ENCODE peak calls at places on chromosome 2, in five cellular contexts. J is K562, Q is GM12878, H is HepG2, P is H1. O is an unnamed sample.

GRCh38 chr2:182784777-182785176 is 68.7 kb downstream of the DNAJC10 start:
- DNase-seq in H (peak; percentile 52), P (no peak), Q (no peak), J (peak; percentile 19), O (peak; percentile 28)

GRCh38 chr2:127225186-127225960 is 5.3 kb upstream of the CYP27C1 start:
- DNase-seq in H (no peak), J (no peak), Q (no peak), P (no peak), O (no peak)

GRCh38 chr2:26724004-26724750 is 31.7 kb downstream of the KCNK3 start:
- DNase-seq in J (peak; percentile 84), Q (no peak), H (peak; percentile 36), P (no peak), O (peak; percentile 93)

GRCh38 chr2:109721626-109722025 is 72.5 kb upstream of the RGPD5 start:
- DNase-seq in P (no peak), Q (no peak), J (no peak), H (no peak), O (no peak)

GRCh38 chr2:33038230-33038629 is 91.5 kb downstream of the LTBP1 start:
- DNase-seq in Q (no peak), P (no peak), H (no peak), J (no peak), O (no peak)

GRCh38 chr2:171158790-171159325 is 1.8 kb downstream of the TLK1 start:
- DNase-seq in Q (no peak), H (no peak), J (peak; percentile 34), P (no peak), O (no peak)

GRCh38 chr2:40716879-40717278 is 265.0 kb upstream of the SLC8A1 start:
- DNase-seq in H (no peak), P (no peak), J (no peak), Q (no peak), O (no peak)

GRCh38 chr2:6310910-6311215 is 554.8 kb downstream of the CMPK2 start:
- DNase-seq in Q (no peak), P (no peak), J (no peak), H (no peak), O (no peak)

GRCh38 chr2:230691005-230691647 is 21.5 kb upstream of the CAB39 start:
- DNase-seq in P (peak; percentile 27), Q (no peak), J (no peak), H (peak; percentile 65), O (peak; percentile 71)

GRCh38 chr2:188765522-188765921 is 208.7 kb upstream of the COL3A1 start:
- DNase-seq in P (no peak), J (peak; percentile 2), Q (no peak), H (peak; percentile 15), O (peak; percentile 41)

GRCh38 chr2:43898134-43898957 is 59.6 kb downstream of the ABCG8 start:
- DNase-seq in H (peak; percentile 22), P (no peak), J (no peak), Q (no peak), O (no peak)

GRCh38 chr2:198471291-198471690 is 666.9 kb downstream of the PLCL1 start:
- DNase-seq in Q (no peak), J (no peak), P (no peak), H (no peak), O (no peak)

GRCh38 chr2:72442270-72442669 is 294.6 kb upstream of the CYP26B1 start:
- DNase-seq in H (no peak), J (no peak), Q (no peak), P (no peak), O (no peak)

GRCh38 chr2:120691410-120691809 is 44.3 kb upstream of the GLI2 start:
- DNase-seq in P (no peak), J (no peak), H (no peak), Q (no peak), O (no peak)

GRCh38 chr2:217105733-217106649 is 246.1 kb upstream of the TNP1 start:
- DNase-seq in J (peak; percentile 51), P (no peak), H (no peak), Q (no peak), O (peak; percentile 80)

GRCh38 chr2:196449083-196449482 is 190.4 kb upstream of the CCDC150 start:
- DNase-seq in H (no peak), Q (no peak), P (no peak), J (no peak), O (no peak)

GRCh38 chr2:102439065-102439695 is 16.2 kb downstream of the IL18RAP start:
- DNase-seq in J (no peak), Q (no peak), P (no peak), H (peak; percentile 10), O (no peak)

GRCh38 chr2:139814458-139814857 is 1034.3 kb upstream of the NXPH2 start:
- DNase-seq in H (no peak), J (no peak), P (no peak), Q (no peak), O (no peak)

GRCh38 chr2:133241231-133241575 is 327.1 kb downstream of the NCKAP5 start:
- DNase-seq in J (no peak), H (no peak), P (no peak), Q (no peak), O (no peak)

GRCh38 chr2:189411860-189412259 is 29.4 kb upstream of the WDR75 start:
- DNase-seq in P (no peak), J (no peak), H (no peak), Q (no peak), O (no peak)

GRCh38 chr2:109473616-109474318 is 140.0 kb downstream of the SEPTIN10 start:
- DNase-seq in H (no peak), Q (no peak), J (no peak), P (no peak), O (no peak)

GRCh38 chr2:195338856-195339255 is 318.2 kb upstream of the SLC39A10 start:
- DNase-seq in P (no peak), H (no peak), Q (no peak), J (no peak), O (no peak)

GRCh38 chr2:241986836-241987641 is 117.5 kb downstream of the RTP5 start:
- DNase-seq in Q (no peak), H (no peak), J (no peak), P (no peak), O (no peak)

GRCh38 chr2:19068206-19068605 is 290.2 kb downstream of the OSR1 start:
- DNase-seq in P (no peak), H (no peak), Q (no peak), J (no peak), O (no peak)

GRCh38 chr2:166060191-166060590 is 67.6 kb downstream of the SCN1A start:
- DNase-seq in P (no peak), J (no peak), Q (no peak), H (no peak), O (no peak)

GRCh38 chr2:111031546-111032484 is 88.9 kb upstream of the BCL2L11 start:
- DNase-seq in J (no peak), H (no peak), Q (no peak), P (no peak), O (no peak)

GRCh38 chr2:213238753-213239591 is 45.3 kb upstream of the SPAG16 start:
- DNase-seq in Q (no peak), P (no peak), H (peak; percentile 97), J (no peak), O (peak; percentile 36)

GRCh38 chr2:209074711-209075110 is 349.1 kb upstream of the MAP2 start:
- DNase-seq in H (no peak), J (no peak), P (no peak), Q (no peak), O (no peak)

GRCh38 chr2:156536534-156536933 is 100.4 kb downstream of the GPD2 start:
- DNase-seq in Q (no peak), H (no peak), P (no peak), J (no peak), O (no peak)

GRCh38 chr2:118296663-118297062 is 208.4 kb downstream of the INSIG2 start:
- DNase-seq in J (no peak), H (no peak), Q (no peak), P (no peak), O (no peak)

GRCh38 chr2:70304501-70304900 is 2.6 kb upstream of the FAM136A start:
- DNase-seq in H (no peak), J (no peak), P (no peak), Q (no peak), O (no peak)

GRCh38 chr2:185984670-185985069 is 246.1 kb downstream of the FSIP2 start:
- DNase-seq in H (no peak), J (no peak), Q (no peak), P (no peak), O (no peak)

GRCh38 chr2:59068255-59068654 is 827.1 kb upstream of the FANCL start:
- DNase-seq in J (no peak), P (no peak), H (no peak), Q (no peak), O (no peak)

GRCh38 chr2:59066787-59067399 is 825.8 kb upstream of the FANCL start:
- DNase-seq in Q (no peak), P (no peak), J (no peak), H (no peak), O (no peak)
- TF ChIP-seq MAX in Q (no peak), P (no peak), J (no peak), H (no peak), O (no peak)

GRCh38 chr2:177616066-177616465 is 223.5 kb downstream of the AGPS start:
- DNase-seq in P (no peak), H (no peak), J (no peak), Q (no peak), O (no peak)

GRCh38 chr2:177617849-177618248 is 225.3 kb downstream of the AGPS start:
- DNase-seq in Q (no peak), J (no peak), P (no peak), H (no peak), O (no peak)

GRCh38 chr2:177616731-177617130 is 224.2 kb downstream of the AGPS start:
- DNase-seq in J (no peak), H (no peak), P (no peak), Q (no peak), O (no peak)

GRCh38 chr2:177622516-177622915 is 229.9 kb downstream of the AGPS start:
- DNase-seq in J (no peak), H (peak; percentile 30), Q (no peak), P (no peak), O (peak; percentile 13)

GRCh38 chr2:177618270-177619253 is 226.0 kb downstream of the AGPS start:
- DNase-seq in H (peak; percentile 86), J (peak; percentile 94), P (peak; percentile 50), Q (peak; percentile 80), O (peak; percentile 53)
- TF ChIP-seq SRF in H (no peak), J (peak; percentile 14), P (no peak), Q (no peak), O (no peak)

GRCh38 chr2:76009484-76009883 is 298.8 kb upstream of the GCFC2 start:
- DNase-seq in Q (no peak), J (no peak), H (no peak), P (no peak), O (no peak)

GRCh38 chr2:76008001-76008702 is 297.4 kb upstream of the GCFC2 start:
- DNase-seq in P (no peak), J (no peak), Q (peak; percentile 45), H (no peak), O (no peak)
- TF ChIP-seq SIN3A in P (no peak), J (no peak), Q (no peak), H (no peak), O (no peak)

DNA sequence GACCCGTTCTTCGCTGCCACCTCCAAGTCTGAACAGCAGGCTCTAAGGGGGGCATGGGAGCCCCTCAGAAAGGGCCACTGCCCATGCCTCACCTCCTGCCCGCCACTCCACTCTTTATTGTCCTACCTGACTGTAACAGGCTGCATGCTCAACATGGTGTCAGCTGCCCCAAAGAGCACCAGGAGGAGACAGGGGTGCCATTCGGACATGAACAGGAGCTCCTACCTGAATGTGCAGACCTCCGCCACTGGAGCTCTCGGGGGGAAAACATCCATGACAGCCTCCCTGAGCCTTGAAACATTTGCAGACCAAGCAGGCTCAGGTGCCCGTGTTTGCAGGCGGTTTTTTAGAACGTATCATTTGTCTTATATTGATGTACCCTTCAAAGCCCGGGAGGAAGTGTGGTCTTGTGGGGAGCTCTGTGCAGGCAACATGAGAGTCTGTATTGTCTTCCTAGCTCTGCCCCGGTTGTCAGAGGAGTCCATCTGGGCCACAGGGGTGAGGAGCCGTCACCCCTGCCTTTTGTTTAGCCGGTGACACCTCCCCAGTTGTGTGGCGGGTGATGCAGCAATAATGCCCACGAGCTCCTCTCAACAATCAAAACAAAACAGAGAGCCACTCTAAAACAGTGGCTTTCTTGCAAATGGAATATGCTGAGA is 35.1 kb upstream of the CD8A start:
- DNase-seq in Q (no peak), H (no peak), P (no peak), J (no peak), O (no peak)
- TF ChIP-seq MAX in Q (no peak), H (no peak), P (no peak), J (no peak), O (no peak)

O was measured in HCT116.